ENCODE peak calls at places on chromosomes 7 and 10, in eight cellular contexts. One of them, this sample, is unnamed.

GRCh38 chr7:144835166-144835611 is 664 bp downstream of the TPK1 start:
- DNase-seq in body of pancreas: peak
- DNase-seq in H4: peak
- DNase-seq in naive thymus-derived CD4-positive, alpha-beta T cell: no peak
- DNase-seq in bronchial epithelial cell: peak
- DNase-seq in activated naive CD4-positive, alpha-beta T cell treated with Interleukin-2 at 50 U/mL for 16 hours: no peak
- DNase-seq in NCI-H1092 treated with DMSO at 0.1 percent for 48 hours: peak
- DNase-seq in astrocyte: peak
- DNase-seq in this sample: peak

GRCh38 chr10:94402204-94403033 is at the start of gene TBC1D12:
- DNase-seq in body of pancreas: peak
- DNase-seq in astrocyte: peak
- DNase-seq in naive thymus-derived CD4-positive, alpha-beta T cell: no peak
- DNase-seq in bronchial epithelial cell: peak
- DNase-seq in H4: peak
- DNase-seq in NCI-H1092 treated with DMSO at 0.1 percent for 48 hours: peak
- DNase-seq in activated naive CD4-positive, alpha-beta T cell treated with Interleukin-2 at 50 U/mL for 16 hours: peak
- DNase-seq in this sample: peak

GRCh38 chr7:12554421-12554820 is 16.1 kb upstream of the SCIN start:
- DNase-seq in activated naive CD4-positive, alpha-beta T cell treated with Interleukin-2 at 50 U/mL for 16 hours: no peak
- DNase-seq in astrocyte: no peak
- DNase-seq in naive thymus-derived CD4-positive, alpha-beta T cell: no peak
- DNase-seq in H4: no peak
- DNase-seq in bronchial epithelial cell: no peak
- DNase-seq in body of pancreas: no peak
- DNase-seq in NCI-H1092 treated with DMSO at 0.1 percent for 48 hours: no peak
- DNase-seq in this sample: no peak

GRCh38 chr10:75530337-75530736 is 98.9 kb downstream of the LRMDA start:
- DNase-seq in H4: peak
- DNase-seq in body of pancreas: no peak
- DNase-seq in activated naive CD4-positive, alpha-beta T cell treated with Interleukin-2 at 50 U/mL for 16 hours: no peak
- DNase-seq in NCI-H1092 treated with DMSO at 0.1 percent for 48 hours: no peak
- DNase-seq in naive thymus-derived CD4-positive, alpha-beta T cell: no peak
- DNase-seq in bronchial epithelial cell: peak
- DNase-seq in astrocyte: peak
- DNase-seq in this sample: no peak

GRCh38 chr7:129828989-129829676 is 123.6 kb downstream of the UBE2H start:
- DNase-seq in activated naive CD4-positive, alpha-beta T cell treated with Interleukin-2 at 50 U/mL for 16 hours: peak
- DNase-seq in NCI-H1092 treated with DMSO at 0.1 percent for 48 hours: no peak
- DNase-seq in naive thymus-derived CD4-positive, alpha-beta T cell: no peak
- DNase-seq in H4: no peak
- DNase-seq in body of pancreas: no peak
- DNase-seq in bronchial epithelial cell: peak
- DNase-seq in astrocyte: no peak
- DNase-seq in this sample: no peak

GRCh38 chr7:44963526-44964290 is 15.1 kb downstream of the MYO1G start:
- DNase-seq in naive thymus-derived CD4-positive, alpha-beta T cell: no peak
- DNase-seq in H4: no peak
- DNase-seq in bronchial epithelial cell: no peak
- DNase-seq in astrocyte: no peak
- DNase-seq in NCI-H1092 treated with DMSO at 0.1 percent for 48 hours: no peak
- DNase-seq in body of pancreas: no peak
- DNase-seq in activated naive CD4-positive, alpha-beta T cell treated with Interleukin-2 at 50 U/mL for 16 hours: no peak
- DNase-seq in this sample: no peak

GRCh38 chr10:69078311-69078710 is 9.6 kb upstream of the SRGN start:
- DNase-seq in body of pancreas: no peak
- DNase-seq in bronchial epithelial cell: no peak
- DNase-seq in H4: no peak
- DNase-seq in NCI-H1092 treated with DMSO at 0.1 percent for 48 hours: no peak
- DNase-seq in activated naive CD4-positive, alpha-beta T cell treated with Interleukin-2 at 50 U/mL for 16 hours: no peak
- DNase-seq in astrocyte: no peak
- DNase-seq in naive thymus-derived CD4-positive, alpha-beta T cell: no peak
- DNase-seq in this sample: no peak

GRCh38 chr7:34061175-34061574 is 155.8 kb downstream of the BMPER start:
- DNase-seq in naive thymus-derived CD4-positive, alpha-beta T cell: no peak
- DNase-seq in activated naive CD4-positive, alpha-beta T cell treated with Interleukin-2 at 50 U/mL for 16 hours: no peak
- DNase-seq in NCI-H1092 treated with DMSO at 0.1 percent for 48 hours: no peak
- DNase-seq in bronchial epithelial cell: peak
- DNase-seq in astrocyte: peak
- DNase-seq in H4: no peak
- DNase-seq in body of pancreas: no peak
- DNase-seq in this sample: no peak

GRCh38 chr10:84333864-84334451 is 5.6 kb downstream of the CCSER2 start:
- DNase-seq in bronchial epithelial cell: peak
- DNase-seq in H4: no peak
- DNase-seq in naive thymus-derived CD4-positive, alpha-beta T cell: peak
- DNase-seq in astrocyte: peak
- DNase-seq in body of pancreas: peak
- DNase-seq in activated naive CD4-positive, alpha-beta T cell treated with Interleukin-2 at 50 U/mL for 16 hours: peak
- DNase-seq in NCI-H1092 treated with DMSO at 0.1 percent for 48 hours: no peak
- DNase-seq in this sample: no peak

GRCh38 chr7:18494821-18495408 is 634 bp upstream of the HDAC9 start:
- DNase-seq in H4: no peak
- DNase-seq in astrocyte: peak
- DNase-seq in NCI-H1092 treated with DMSO at 0.1 percent for 48 hours: peak
- DNase-seq in bronchial epithelial cell: no peak
- DNase-seq in naive thymus-derived CD4-positive, alpha-beta T cell: no peak
- DNase-seq in body of pancreas: peak
- DNase-seq in activated naive CD4-positive, alpha-beta T cell treated with Interleukin-2 at 50 U/mL for 16 hours: no peak
- DNase-seq in this sample: no peak

GRCh38 chr7:27235387-27236052 is 7.1 kb upstream of the EVX1 start:
- DNase-seq in bronchial epithelial cell: peak
- DNase-seq in NCI-H1092 treated with DMSO at 0.1 percent for 48 hours: peak
- DNase-seq in naive thymus-derived CD4-positive, alpha-beta T cell: no peak
- DNase-seq in H4: peak
- DNase-seq in astrocyte: no peak
- DNase-seq in activated naive CD4-positive, alpha-beta T cell treated with Interleukin-2 at 50 U/mL for 16 hours: no peak
- DNase-seq in body of pancreas: peak
- DNase-seq in this sample: no peak

GRCh38 chr7:54339074-54339473 is 203.1 kb upstream of the VSTM2A start:
- DNase-seq in NCI-H1092 treated with DMSO at 0.1 percent for 48 hours: no peak
- DNase-seq in astrocyte: no peak
- DNase-seq in H4: peak
- DNase-seq in bronchial epithelial cell: no peak
- DNase-seq in naive thymus-derived CD4-positive, alpha-beta T cell: no peak
- DNase-seq in body of pancreas: peak
- DNase-seq in activated naive CD4-positive, alpha-beta T cell treated with Interleukin-2 at 50 U/mL for 16 hours: no peak
- DNase-seq in this sample: no peak

GRCh38 chr10:26215923-26216576 is 524 bp upstream of the GAD2 start:
- DNase-seq in activated naive CD4-positive, alpha-beta T cell treated with Interleukin-2 at 50 U/mL for 16 hours: peak
- DNase-seq in bronchial epithelial cell: no peak
- DNase-seq in H4: no peak
- DNase-seq in naive thymus-derived CD4-positive, alpha-beta T cell: no peak
- DNase-seq in body of pancreas: peak
- DNase-seq in NCI-H1092 treated with DMSO at 0.1 percent for 48 hours: peak
- DNase-seq in astrocyte: peak
- DNase-seq in this sample: no peak

GRCh38 chr7:13532028-13532753 is 457.3 kb downstream of the ETV1 start:
- DNase-seq in NCI-H1092 treated with DMSO at 0.1 percent for 48 hours: no peak
- DNase-seq in bronchial epithelial cell: no peak
- DNase-seq in H4: no peak
- DNase-seq in activated naive CD4-positive, alpha-beta T cell treated with Interleukin-2 at 50 U/mL for 16 hours: no peak
- DNase-seq in astrocyte: no peak
- DNase-seq in naive thymus-derived CD4-positive, alpha-beta T cell: no peak
- DNase-seq in body of pancreas: no peak
- DNase-seq in this sample: no peak

GRCh38 chr7:8068892-8069686 is 100.5 kb downstream of the GLCCI1 start:
- DNase-seq in NCI-H1092 treated with DMSO at 0.1 percent for 48 hours: no peak
- DNase-seq in naive thymus-derived CD4-positive, alpha-beta T cell: no peak
- DNase-seq in activated naive CD4-positive, alpha-beta T cell treated with Interleukin-2 at 50 U/mL for 16 hours: no peak
- DNase-seq in H4: no peak
- DNase-seq in bronchial epithelial cell: no peak
- DNase-seq in astrocyte: no peak
- DNase-seq in body of pancreas: no peak
- DNase-seq in this sample: no peak

GRCh38 chr7:82044497-82045080 is 274.7 kb upstream of the HGF start:
- DNase-seq in naive thymus-derived CD4-positive, alpha-beta T cell: no peak
- DNase-seq in body of pancreas: peak
- DNase-seq in bronchial epithelial cell: peak
- DNase-seq in astrocyte: peak
- DNase-seq in activated naive CD4-positive, alpha-beta T cell treated with Interleukin-2 at 50 U/mL for 16 hours: no peak
- DNase-seq in NCI-H1092 treated with DMSO at 0.1 percent for 48 hours: peak
- DNase-seq in H4: peak
- DNase-seq in this sample: no peak

GRCh38 chr10:114645729-114646128 is 12.3 kb downstream of the ABLIM1 start:
- DNase-seq in naive thymus-derived CD4-positive, alpha-beta T cell: no peak
- DNase-seq in activated naive CD4-positive, alpha-beta T cell treated with Interleukin-2 at 50 U/mL for 16 hours: no peak
- DNase-seq in bronchial epithelial cell: no peak
- DNase-seq in NCI-H1092 treated with DMSO at 0.1 percent for 48 hours: no peak
- DNase-seq in body of pancreas: no peak
- DNase-seq in astrocyte: no peak
- DNase-seq in H4: no peak
- DNase-seq in this sample: no peak

GRCh38 chr7:38830826-38831225 is 78.2 kb downstream of the VPS41 start:
- DNase-seq in astrocyte: no peak
- DNase-seq in bronchial epithelial cell: no peak
- DNase-seq in naive thymus-derived CD4-positive, alpha-beta T cell: no peak
- DNase-seq in H4: no peak
- DNase-seq in activated naive CD4-positive, alpha-beta T cell treated with Interleukin-2 at 50 U/mL for 16 hours: no peak
- DNase-seq in body of pancreas: no peak
- DNase-seq in NCI-H1092 treated with DMSO at 0.1 percent for 48 hours: no peak
- DNase-seq in this sample: no peak

GRCh38 chr10:58672855-58673254 is 160.2 kb downstream of the BICC1 start:
- DNase-seq in activated naive CD4-positive, alpha-beta T cell treated with Interleukin-2 at 50 U/mL for 16 hours: no peak
- DNase-seq in body of pancreas: no peak
- DNase-seq in bronchial epithelial cell: no peak
- DNase-seq in H4: no peak
- DNase-seq in astrocyte: no peak
- DNase-seq in naive thymus-derived CD4-positive, alpha-beta T cell: no peak
- DNase-seq in NCI-H1092 treated with DMSO at 0.1 percent for 48 hours: no peak
- DNase-seq in this sample: no peak

GRCh38 chr10:72263613-72264241 is 10.0 kb upstream of the DDIT4 start:
- DNase-seq in naive thymus-derived CD4-positive, alpha-beta T cell: peak
- DNase-seq in body of pancreas: peak
- DNase-seq in NCI-H1092 treated with DMSO at 0.1 percent for 48 hours: peak
- DNase-seq in activated naive CD4-positive, alpha-beta T cell treated with Interleukin-2 at 50 U/mL for 16 hours: no peak
- DNase-seq in astrocyte: no peak
- DNase-seq in bronchial epithelial cell: peak
- DNase-seq in H4: peak
- DNase-seq in this sample: no peak

GRCh38 chr7:106524690-106525059 is 136.3 kb downstream of the CCDC71L start:
- DNase-seq in naive thymus-derived CD4-positive, alpha-beta T cell: no peak
- DNase-seq in activated naive CD4-positive, alpha-beta T cell treated with Interleukin-2 at 50 U/mL for 16 hours: no peak
- DNase-seq in NCI-H1092 treated with DMSO at 0.1 percent for 48 hours: no peak
- DNase-seq in astrocyte: no peak
- DNase-seq in H4: no peak
- DNase-seq in body of pancreas: no peak
- DNase-seq in bronchial epithelial cell: no peak
- DNase-seq in this sample: no peak

GRCh38 chr7:34823650-34824258 is 165.7 kb downstream of the NPSR1 start:
- DNase-seq in bronchial epithelial cell: peak
- DNase-seq in NCI-H1092 treated with DMSO at 0.1 percent for 48 hours: peak
- DNase-seq in astrocyte: peak
- DNase-seq in body of pancreas: peak
- DNase-seq in activated naive CD4-positive, alpha-beta T cell treated with Interleukin-2 at 50 U/mL for 16 hours: peak
- DNase-seq in H4: peak
- DNase-seq in naive thymus-derived CD4-positive, alpha-beta T cell: peak
- DNase-seq in this sample: peak

This sample was measured in lower leg skin.